ENCODE peak calls at places on chromosomes 5 and 9, in five cellular contexts. One of them, this sample, is unnamed.

GRCh38 chr5:159402328-159402727 is 72.0 kb upstream of the IL12B start:
- DNase-seq in amygdala: no peak
- DNase-seq in PC-9: no peak
- DNase-seq in WTC11: no peak
- DNase-seq in T-helper 2 cell: no peak
- DNase-seq in this sample: no peak

GRCh38 chr5:108104448-108104847 is 277.4 kb downstream of the FBXL17 start:
- DNase-seq in amygdala: no peak
- DNase-seq in PC-9: no peak
- DNase-seq in WTC11: no peak
- DNase-seq in T-helper 2 cell: no peak
- DNase-seq in this sample: no peak

GRCh38 chr5:151093476-151093889 is 12.6 kb upstream of the TNIP1 start:
- DNase-seq in amygdala: no peak
- DNase-seq in PC-9: peak; percentile 46
- DNase-seq in WTC11: no peak
- DNase-seq in T-helper 2 cell: peak; percentile 50
- DNase-seq in this sample: peak; percentile 90

GRCh38 chr5:18395126-18396110 is 761.2 kb downstream of the TAF11L14 start:
- DNase-seq in amygdala: no peak
- DNase-seq in PC-9: no peak
- DNase-seq in WTC11: no peak
- DNase-seq in T-helper 2 cell: no peak
- DNase-seq in this sample: no peak

GRCh38 chr5:93331864-93332263 is 249.2 kb downstream of the NR2F1-AS1 start:
- DNase-seq in amygdala: no peak
- DNase-seq in PC-9: no peak
- DNase-seq in WTC11: no peak
- DNase-seq in T-helper 2 cell: no peak
- DNase-seq in this sample: no peak

GRCh38 chr9:124358617-124359016 is 56.6 kb downstream of the PSMB7 start:
- DNase-seq in amygdala: no peak
- DNase-seq in PC-9: no peak
- DNase-seq in WTC11: no peak
- DNase-seq in T-helper 2 cell: no peak
- DNase-seq in this sample: no peak

GRCh38 chr5:8461543-8461942 is 592.6 kb downstream of the MTRR start:
- DNase-seq in amygdala: no peak
- DNase-seq in PC-9: no peak
- DNase-seq in WTC11: no peak
- DNase-seq in T-helper 2 cell: no peak
- DNase-seq in this sample: no peak

GRCh38 chr9:133258061-133259015 is 16.7 kb downstream of the ABO start:
- DNase-seq in amygdala: no peak
- DNase-seq in PC-9: no peak
- DNase-seq in WTC11: no peak
- DNase-seq in T-helper 2 cell: no peak
- DNase-seq in this sample: no peak

GRCh38 chr5:39638803-39639202 is 214.0 kb upstream of the DAB2 start:
- DNase-seq in amygdala: no peak
- DNase-seq in PC-9: no peak
- DNase-seq in WTC11: no peak
- DNase-seq in T-helper 2 cell: no peak
- DNase-seq in this sample: no peak

GRCh38 chr9:34796924-34797323 is 87.0 kb upstream of the CCL21 start:
- DNase-seq in amygdala: no peak
- DNase-seq in PC-9: no peak
- DNase-seq in WTC11: peak; percentile 54
- DNase-seq in T-helper 2 cell: no peak
- DNase-seq in this sample: no peak

GRCh38 chr5:15748266-15748665 is 248.3 kb downstream of the FBXL7 start:
- DNase-seq in amygdala: no peak
- DNase-seq in PC-9: no peak
- DNase-seq in WTC11: no peak
- DNase-seq in T-helper 2 cell: no peak
- DNase-seq in this sample: no peak

GRCh38 chr9:106753155-106753671 is 109.8 kb upstream of the ZNF462 start:
- DNase-seq in amygdala: no peak
- DNase-seq in PC-9: no peak
- DNase-seq in WTC11: no peak
- DNase-seq in T-helper 2 cell: no peak
- DNase-seq in this sample: peak; percentile 95

This sample was measured in Kasumi-1.